ENCODE peak calls at places on chromosomes 11 and 22, in five cellular contexts. X, O, V, Y and F are unnamed samples.

GRCh38 chr11:102390667-102391449 is 43.8 kb downstream of the BIRC2 start:
- DNase-seq in X (peak; percentile 67), O (no peak), V (peak; percentile 42), Y (peak; percentile 79), F (peak; percentile 68)

GRCh38 chr11:60871378-60872061 is 4.2 kb downstream of the ZP1 start:
- DNase-seq in X (no peak), O (no peak), V (no peak), Y (no peak), F (peak; percentile 52)

GRCh38 chr11:39589391-39589790 is 1870.1 kb downstream of the LRRC4C start:
- DNase-seq in X (no peak), O (no peak), V (no peak), Y (no peak), F (no peak)

GRCh38 chr11:65551572-65552398 is 6.4 kb downstream of the LTBP3 start:
- DNase-seq in X (peak; percentile 82), O (peak; percentile 55), V (peak; percentile 86), Y (peak; percentile 70), F (peak; percentile 77)

GRCh38 chr11:119148855-119149370 is at the start of gene ABCG4:
- DNase-seq in X (no peak), O (no peak), V (peak; percentile 73), Y (peak; percentile 73), F (peak; percentile 29)

GRCh38 chr22:27892064-27892463 is 27.0 kb downstream of the PITPNB start:
- DNase-seq in X (no peak), O (no peak), V (no peak), Y (no peak), F (no peak)

GRCh38 chr11:64312947-64313346 is 4.4 kb downstream of the TRMT112 start:
- DNase-seq in X (no peak), O (no peak), V (no peak), Y (no peak), F (no peak)

GRCh38 chr11:128530119-128531091 is 57.0 kb downstream of the ETS1 start:
- DNase-seq in X (no peak), O (no peak), V (no peak), Y (no peak), F (peak; percentile 33)

GRCh38 chr11:78840623-78841022 is 266.0 kb upstream of the NARS2 start:
- DNase-seq in X (no peak), O (no peak), V (no peak), Y (no peak), F (no peak)

GRCh38 chr11:76410771-76411423 is 29.8 kb downstream of the GVQW3 start:
- DNase-seq in X (no peak), O (no peak), V (no peak), Y (no peak), F (no peak)

GRCh38 chr11:108961095-108961494 is 296.2 kb downstream of the DDX10 start:
- DNase-seq in X (no peak), O (no peak), V (no peak), Y (no peak), F (peak; percentile 10)

GRCh38 chr11:66975403-66976047 is 421 bp downstream of the C11orf86 start:
- DNase-seq in X (no peak), O (no peak), V (no peak), Y (no peak), F (no peak)

DNA sequence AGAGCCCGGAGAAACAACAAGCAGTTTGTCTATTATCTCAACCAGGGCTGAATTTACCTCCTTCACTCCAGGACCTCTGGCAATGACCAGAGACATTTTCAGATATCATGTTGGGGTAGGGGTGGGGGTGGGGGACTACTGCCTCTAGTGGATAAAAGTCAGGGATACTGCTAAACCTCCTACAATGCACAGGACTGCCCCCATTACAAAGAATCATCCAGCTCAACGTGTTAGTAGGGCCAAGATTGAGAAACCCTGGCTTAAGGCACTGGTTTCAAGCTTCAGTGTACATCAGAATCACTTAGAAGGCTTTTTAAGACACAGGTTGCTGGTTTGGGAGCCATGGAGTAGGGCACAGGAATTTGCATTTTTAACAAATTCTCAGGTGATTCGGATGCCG is 124.0 kb downstream of the APIP start:
- DNase-seq in X (no peak), O (no peak), V (no peak), Y (peak; percentile 16), F (no peak)
- TF ChIP-seq CTCF in X (no peak), O (peak; percentile 19), V (no peak), Y (peak; percentile 39), F (no peak)

DNA sequence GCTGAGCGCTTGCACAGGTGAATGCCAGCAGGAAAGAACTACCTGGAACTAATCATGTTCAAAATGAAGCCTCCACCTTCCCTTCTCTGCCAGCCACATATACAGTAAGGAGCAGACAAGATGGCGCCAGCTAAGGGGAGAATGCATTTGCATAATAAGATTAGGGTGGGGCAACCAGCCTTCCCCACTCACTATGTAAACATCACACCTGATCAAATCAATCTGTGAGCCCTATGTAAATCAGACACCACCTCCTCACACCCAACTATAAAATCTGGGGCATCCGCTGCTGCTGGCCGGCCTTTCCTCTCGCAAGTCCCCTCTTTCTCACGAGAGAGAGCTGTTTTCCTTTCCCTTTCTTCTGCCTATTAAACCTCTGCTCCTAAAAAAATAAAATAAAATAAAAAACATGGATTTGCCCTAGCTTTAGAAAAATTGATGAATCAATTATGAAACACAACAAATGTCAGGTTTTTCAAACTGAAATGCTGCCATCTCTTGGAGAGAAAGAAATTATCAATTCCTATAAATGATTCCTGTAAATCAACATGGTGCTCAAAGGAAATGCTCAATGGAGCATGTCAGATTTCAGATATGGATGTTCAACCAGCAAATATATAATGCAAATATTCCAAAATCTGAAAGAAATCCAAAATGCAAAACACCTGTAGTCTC is 108.9 kb downstream of the SGSM3 start:
- DNase-seq in X (no peak), O (no peak), V (no peak), Y (no peak), F (no peak)
- TF ChIP-seq CTCF in X (no peak), O (no peak), V (no peak), Y (no peak), F (peak; percentile 38)

GRCh38 chr11:11985016-11985715 is 23.3 kb downstream of the DKK3 start:
- DNase-seq in X (no peak), O (no peak), V (no peak), Y (no peak), F (no peak)

GRCh38 chr11:11988099-11988651 is 20.3 kb downstream of the DKK3 start:
- DNase-seq in X (no peak), O (no peak), V (no peak), Y (no peak), F (no peak)

GRCh38 chr11:11988862-11989261 is 19.6 kb downstream of the DKK3 start:
- DNase-seq in X (no peak), O (no peak), V (no peak), Y (no peak), F (no peak)

GRCh38 chr11:11985954-11986949 is 22.2 kb downstream of the DKK3 start:
- DNase-seq in X (no peak), O (no peak), V (no peak), Y (no peak), F (no peak)

GRCh38 chr11:11987503-11988022 is 20.9 kb downstream of the DKK3 start:
- DNase-seq in X (no peak), O (no peak), V (no peak), Y (no peak), F (peak; percentile 14)
- TF ChIP-seq CTCF in X (no peak), O (peak; percentile 59), V (peak; percentile 16), Y (peak; percentile 38), F (no peak)

GRCh38 chr11:16013649-16014275 is 342.6 kb downstream of the SOX6 start:
- DNase-seq in X (no peak), O (no peak), V (no peak), Y (no peak), F (no peak)
- TF ChIP-seq CTCF in X (no peak), O (no peak), V (no peak), Y (no peak), F (no peak)